ENCODE peak calls at places on chromosomes 5 and 9, in eight cellular contexts. One of them, this sample, is unnamed.

GRCh38 chr5:26553079-26553478 is 485.3 kb downstream of the CDH9 start:
- DNase-seq in fibroblast of lung: peak
- DNase-seq in K562: no peak
- DNase-seq in mesenchymal stem cell: no peak
- DNase-seq in IMR-90: no peak
- DNase-seq in GM23248: no peak
- DNase-seq in mesendoderm: no peak
- DNase-seq in neuronal stem cell: peak
- DNase-seq in this sample: no peak

GRCh38 chr9:79034583-79034982 is 537.2 kb upstream of the TLE4 start:
- DNase-seq in K562: no peak
- DNase-seq in fibroblast of lung: no peak
- DNase-seq in IMR-90: no peak
- DNase-seq in mesendoderm: no peak
- DNase-seq in mesenchymal stem cell: no peak
- DNase-seq in GM23248: no peak
- DNase-seq in neuronal stem cell: no peak
- DNase-seq in this sample: no peak

GRCh38 chr5:146283344-146283761 is 55.3 kb upstream of the POU4F3 start:
- DNase-seq in neuronal stem cell: no peak
- DNase-seq in K562: no peak
- DNase-seq in GM23248: peak
- DNase-seq in fibroblast of lung: peak
- DNase-seq in mesendoderm: peak
- DNase-seq in mesenchymal stem cell: peak
- DNase-seq in IMR-90: peak
- DNase-seq in this sample: peak

GRCh38 chr5:58497956-58498942 is 7.0 kb downstream of the GAPT start:
- DNase-seq in K562: peak
- DNase-seq in IMR-90: peak
- DNase-seq in mesendoderm: peak
- DNase-seq in neuronal stem cell: peak
- DNase-seq in mesenchymal stem cell: peak
- DNase-seq in GM23248: peak
- DNase-seq in fibroblast of lung: peak
- DNase-seq in this sample: peak

GRCh38 chr5:33877483-33877882 is 14.3 kb downstream of the ADAMTS12 start:
- DNase-seq in K562: no peak
- DNase-seq in GM23248: peak
- DNase-seq in neuronal stem cell: no peak
- DNase-seq in mesenchymal stem cell: no peak
- DNase-seq in fibroblast of lung: no peak
- DNase-seq in mesendoderm: no peak
- DNase-seq in IMR-90: no peak
- DNase-seq in this sample: no peak

GRCh38 chr9:134991808-134992754 is 74.4 kb upstream of the FCN1 start:
- DNase-seq in mesenchymal stem cell: no peak
- DNase-seq in IMR-90: no peak
- DNase-seq in K562: no peak
- DNase-seq in neuronal stem cell: no peak
- DNase-seq in mesendoderm: no peak
- DNase-seq in fibroblast of lung: no peak
- DNase-seq in GM23248: no peak
- DNase-seq in this sample: no peak

GRCh38 chr5:139774980-139775654 is 20.5 kb upstream of the PSD2 start:
- DNase-seq in K562: peak
- DNase-seq in fibroblast of lung: peak
- DNase-seq in mesenchymal stem cell: peak
- DNase-seq in GM23248: peak
- DNase-seq in neuronal stem cell: peak
- DNase-seq in mesendoderm: peak
- DNase-seq in IMR-90: peak
- DNase-seq in this sample: peak

GRCh38 chr9:71830929-71831328 is 62.6 kb upstream of the CEMIP2 start:
- DNase-seq in mesendoderm: no peak
- DNase-seq in fibroblast of lung: peak
- DNase-seq in IMR-90: no peak
- DNase-seq in GM23248: no peak
- DNase-seq in neuronal stem cell: no peak
- DNase-seq in K562: no peak
- DNase-seq in mesenchymal stem cell: no peak
- DNase-seq in this sample: no peak

GRCh38 chr9:131517761-131518190 is 13.3 kb downstream of the UCK1 start:
- DNase-seq in GM23248: no peak
- DNase-seq in mesenchymal stem cell: no peak
- DNase-seq in mesendoderm: no peak
- DNase-seq in K562: no peak
- DNase-seq in fibroblast of lung: no peak
- DNase-seq in IMR-90: no peak
- DNase-seq in neuronal stem cell: no peak
- DNase-seq in this sample: no peak

GRCh38 chr9:95102572-95102971 is 214.9 kb downstream of the FANCC start:
- DNase-seq in IMR-90: no peak
- DNase-seq in GM23248: no peak
- DNase-seq in mesendoderm: no peak
- DNase-seq in K562: no peak
- DNase-seq in fibroblast of lung: no peak
- DNase-seq in neuronal stem cell: no peak
- DNase-seq in mesenchymal stem cell: no peak
- DNase-seq in this sample: no peak

GRCh38 chr9:93301911-93302525 is 118.1 kb downstream of the WNK2 start:
- DNase-seq in mesendoderm: no peak
- DNase-seq in neuronal stem cell: no peak
- DNase-seq in IMR-90: no peak
- DNase-seq in GM23248: no peak
- DNase-seq in fibroblast of lung: no peak
- DNase-seq in mesenchymal stem cell: no peak
- DNase-seq in K562: no peak
- DNase-seq in this sample: no peak

DNA sequence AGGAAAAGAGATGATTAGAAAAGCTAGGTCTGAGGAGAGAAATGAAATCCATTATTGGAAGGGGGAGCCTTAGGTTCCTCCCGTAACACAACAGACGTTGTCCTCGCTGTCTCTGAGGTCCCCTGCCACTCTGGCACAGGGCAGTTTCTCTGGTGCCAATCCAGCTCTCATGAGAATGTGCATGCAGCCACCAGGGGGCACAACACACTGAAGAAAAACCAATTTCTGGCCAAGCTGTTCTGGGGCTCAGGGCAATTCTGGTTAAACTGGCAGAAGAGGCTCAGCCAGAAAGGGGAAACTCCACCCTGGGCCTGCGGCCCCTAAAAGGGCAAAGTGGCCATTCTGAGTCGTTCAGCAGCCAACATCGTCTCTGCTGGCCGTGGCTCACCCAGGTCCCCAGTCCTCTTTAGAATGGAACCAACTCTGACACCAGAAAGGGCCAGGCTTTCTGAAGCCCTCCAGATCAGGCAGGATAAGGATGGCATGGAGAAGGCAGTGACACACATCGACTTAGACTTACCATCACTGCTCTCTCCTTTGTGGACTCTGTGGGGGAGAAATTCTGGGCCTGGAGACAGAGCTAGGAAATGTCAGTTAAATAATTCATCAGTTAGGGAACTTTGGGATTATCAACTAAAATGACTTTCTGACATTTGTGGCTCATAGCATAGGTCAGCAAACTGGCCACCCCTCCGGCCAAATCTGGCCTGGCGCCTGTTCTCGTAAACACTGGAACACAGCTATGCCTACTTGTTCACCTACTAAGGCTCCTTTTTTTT is 58.5 kb upstream of the GOLPH3 start:
- DNase-seq in IMR-90: peak
- DNase-seq in fibroblast of lung: peak
- DNase-seq in mesendoderm: peak
- DNase-seq in GM23248: peak
- DNase-seq in neuronal stem cell: peak
- DNase-seq in K562: peak
- DNase-seq in mesenchymal stem cell: peak
- DNase-seq in this sample: peak
- H3K4me2 ChIP-seq in IMR-90: no peak
- H3K4me2 ChIP-seq in fibroblast of lung: no peak
- H3K4me2 ChIP-seq in mesendoderm: no peak
- H3K4me2 ChIP-seq in GM23248: no peak
- H3K4me2 ChIP-seq in neuronal stem cell: no peak
- H3K4me2 ChIP-seq in K562: no peak
- H3K4me2 ChIP-seq in mesenchymal stem cell: no peak
- H3K4me2 ChIP-seq in this sample: no peak

DNA sequence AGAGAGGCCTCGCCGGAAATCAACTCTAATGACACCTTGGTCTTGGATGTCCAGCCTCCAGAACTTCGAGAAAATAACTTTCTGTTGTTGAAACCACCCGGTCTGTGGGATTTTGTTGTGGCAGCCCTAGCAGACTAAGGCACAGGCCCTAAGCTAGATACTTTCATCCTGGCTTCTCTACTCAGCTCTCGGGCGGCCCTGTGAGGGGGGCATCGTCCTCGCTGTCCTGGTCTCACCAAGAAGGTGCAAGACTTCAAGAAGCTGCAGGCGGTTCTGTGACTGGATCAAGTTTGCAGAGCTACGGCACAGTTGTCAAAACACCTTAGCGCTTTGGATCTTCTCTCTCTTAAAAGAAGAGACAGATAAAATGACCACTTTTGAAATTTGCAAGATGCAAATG is 119.3 kb upstream of the PHYKPL start:
- DNase-seq in GM23248: no peak
- DNase-seq in K562: no peak
- DNase-seq in neuronal stem cell: no peak
- DNase-seq in mesendoderm: no peak
- DNase-seq in IMR-90: no peak
- DNase-seq in mesenchymal stem cell: no peak
- DNase-seq in fibroblast of lung: no peak
- DNase-seq in this sample: no peak
- H3K4me2 ChIP-seq in GM23248: no peak
- H3K4me2 ChIP-seq in K562: no peak
- H3K4me2 ChIP-seq in neuronal stem cell: no peak
- H3K4me2 ChIP-seq in mesendoderm: no peak
- H3K4me2 ChIP-seq in IMR-90: no peak
- H3K4me2 ChIP-seq in mesenchymal stem cell: no peak
- H3K4me2 ChIP-seq in fibroblast of lung: no peak
- H3K4me2 ChIP-seq in this sample: no peak

GRCh38 chr9:32161209-32161608 is 223.2 kb upstream of the ACO1 start:
- DNase-seq in neuronal stem cell: no peak
- DNase-seq in IMR-90: no peak
- DNase-seq in fibroblast of lung: no peak
- DNase-seq in mesenchymal stem cell: no peak
- DNase-seq in GM23248: no peak
- DNase-seq in K562: no peak
- DNase-seq in mesendoderm: no peak
- DNase-seq in this sample: no peak
- H3K4me2 ChIP-seq in neuronal stem cell: no peak
- H3K4me2 ChIP-seq in IMR-90: no peak
- H3K4me2 ChIP-seq in fibroblast of lung: no peak
- H3K4me2 ChIP-seq in mesenchymal stem cell: no peak
- H3K4me2 ChIP-seq in GM23248: no peak
- H3K4me2 ChIP-seq in K562: no peak
- H3K4me2 ChIP-seq in mesendoderm: no peak
- H3K4me2 ChIP-seq in this sample: no peak

GRCh38 chr5:42434047-42434724 is 10.9 kb downstream of the GHR start:
- DNase-seq in mesendoderm: no peak
- DNase-seq in fibroblast of lung: no peak
- DNase-seq in K562: no peak
- DNase-seq in neuronal stem cell: no peak
- DNase-seq in mesenchymal stem cell: no peak
- DNase-seq in IMR-90: no peak
- DNase-seq in GM23248: no peak
- DNase-seq in this sample: no peak

GRCh38 chr5:42426036-42426435 is 2.8 kb downstream of the GHR start:
- DNase-seq in fibroblast of lung: no peak
- DNase-seq in IMR-90: no peak
- DNase-seq in neuronal stem cell: no peak
- DNase-seq in mesenchymal stem cell: peak
- DNase-seq in GM23248: no peak
- DNase-seq in mesendoderm: no peak
- DNase-seq in K562: no peak
- DNase-seq in this sample: no peak

DNA sequence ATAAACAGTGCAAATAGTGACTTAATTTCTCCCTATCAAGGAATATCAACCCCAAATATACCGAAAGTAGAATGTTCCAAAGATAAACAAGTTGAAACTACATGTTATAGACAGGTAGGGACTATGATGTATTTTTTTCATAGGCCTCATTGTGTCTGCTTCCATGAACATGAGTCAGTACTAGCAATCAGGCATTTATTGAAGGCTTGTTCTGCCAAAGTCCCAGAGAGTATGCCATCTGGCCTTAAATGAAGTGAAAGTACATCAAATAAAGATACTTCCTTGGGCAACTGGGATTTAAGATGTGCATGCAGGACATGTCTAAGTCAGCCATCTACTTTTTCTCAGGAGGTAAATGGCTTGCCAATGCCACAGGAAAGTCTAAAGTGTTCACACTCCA is 6.5 kb downstream of the GHR start:
- DNase-seq in fibroblast of lung: no peak
- DNase-seq in mesendoderm: no peak
- DNase-seq in neuronal stem cell: no peak
- DNase-seq in IMR-90: no peak
- DNase-seq in GM23248: no peak
- DNase-seq in mesenchymal stem cell: no peak
- DNase-seq in K562: no peak
- DNase-seq in this sample: no peak
- H3K4me2 ChIP-seq in fibroblast of lung: no peak
- H3K4me2 ChIP-seq in mesendoderm: no peak
- H3K4me2 ChIP-seq in neuronal stem cell: no peak
- H3K4me2 ChIP-seq in IMR-90: no peak
- H3K4me2 ChIP-seq in GM23248: no peak
- H3K4me2 ChIP-seq in mesenchymal stem cell: no peak
- H3K4me2 ChIP-seq in K562: no peak
- H3K4me2 ChIP-seq in this sample: no peak

GRCh38 chr5:64691333-64691732 is 1.0 kb downstream of the SHISAL2B start:
- DNase-seq in GM23248: no peak
- DNase-seq in mesenchymal stem cell: no peak
- DNase-seq in fibroblast of lung: no peak
- DNase-seq in IMR-90: no peak
- DNase-seq in mesendoderm: peak
- DNase-seq in neuronal stem cell: peak
- DNase-seq in K562: no peak
- DNase-seq in this sample: no peak
- H3K4me2 ChIP-seq in GM23248: no peak
- H3K4me2 ChIP-seq in mesenchymal stem cell: no peak
- H3K4me2 ChIP-seq in fibroblast of lung: no peak
- H3K4me2 ChIP-seq in IMR-90: no peak
- H3K4me2 ChIP-seq in mesendoderm: peak
- H3K4me2 ChIP-seq in neuronal stem cell: peak
- H3K4me2 ChIP-seq in K562: no peak
- H3K4me2 ChIP-seq in this sample: peak